ENCODE peak calls at places on chromosomes 11 and 22, in six cellular contexts. J is progenitor cell of endocrine pancreas, R is ureter, S is NCI-H1092 treated with DMSO at 0.1 percent for 48 hours, B is RWPE2, A is AG10803. D is an unnamed sample.

GRCh38 chr22:27952091-27952490 is 33.0 kb upstream of the PITPNB start:
- DNase-seq in J (no peak), R (no peak), S (no peak), B (no peak), A (peak), D (no peak)

GRCh38 chr11:20617346-20617745 is 17.9 kb downstream of the SLC6A5 start:
- DNase-seq in J (no peak), R (no peak), S (no peak), B (no peak), A (no peak), D (no peak)

GRCh38 chr11:12119502-12119901 is 9.1 kb downstream of the MICAL2 start:
- DNase-seq in J (no peak), R (no peak), S (no peak), B (no peak), A (no peak), D (no peak)

GRCh38 chr22:25898707-25899365 is 156.8 kb downstream of the MYO18B start:
- DNase-seq in J (no peak), R (no peak), S (no peak), B (no peak), A (no peak), D (no peak)

GRCh38 chr22:50545522-50546325 is at the start of gene KLHDC7B:
- DNase-seq in J (no peak), R (peak), S (no peak), B (no peak), A (peak), D (peak)

GRCh38 chr11:15157738-15158137 is 43.0 kb downstream of the INSC start:
- DNase-seq in J (no peak), R (no peak), S (no peak), B (no peak), A (no peak), D (no peak)

GRCh38 chr11:118933486-118933885 is 7.8 kb upstream of the BCL9L start:
- DNase-seq in J (no peak), R (peak), S (no peak), B (no peak), A (no peak), D (no peak)

GRCh38 chr11:111944651-111945051 is 7.5 kb downstream of the DIXDC1 start:
- DNase-seq in J (no peak), R (no peak), S (no peak), B (no peak), A (peak), D (no peak)

GRCh38 chr22:43101306-43101705 is 9.2 kb upstream of the BIK start:
- DNase-seq in J (no peak), R (no peak), S (no peak), B (no peak), A (no peak), D (no peak)

GRCh38 chr11:66882540-66882939 is 25.7 kb downstream of the LRFN4 start:
- DNase-seq in J (no peak), R (no peak), S (peak), B (peak), A (no peak), D (no peak)

GRCh38 chr11:17544181-17544622 is at the start of gene USH1C:
- DNase-seq in J (no peak), R (no peak), S (no peak), B (peak), A (no peak), D (peak)

GRCh38 chr11:29984544-29984943 is 32.3 kb downstream of the KCNA4 start:
- DNase-seq in J (no peak), R (no peak), S (no peak), B (no peak), A (no peak), D (no peak)

GRCh38 chr11:130947889-130948288 is 31.6 kb upstream of the SNX19 start:
- DNase-seq in J (no peak), R (no peak), S (no peak), B (no peak), A (no peak), D (no peak)